ENCODE peak calls at places on chromosomes 16 and 17, in five cellular contexts. F, X, W, C and S are unnamed samples.

GRCh38 chr16:25390761-25391160 is 133.1 kb upstream of the ZKSCAN2 start:
- DNase-seq in X (no peak), W (no peak), C (no peak), F (no peak), S (no peak)

GRCh38 chr16:90077757-90078593 is 844 bp upstream of the PRDM7 start:
- DNase-seq in X (peak; percentile 54), F (no peak), W (no peak), C (peak; percentile 11), S (no peak)

GRCh38 chr17:74512041-74512440 is 19.2 kb downstream of the CD300LB start:
- DNase-seq in X (no peak), F (no peak), W (no peak), C (no peak), S (no peak)

GRCh38 chr17:41529491-41529915 is 1.4 kb upstream of the KRT19 start:
- DNase-seq in X (no peak), W (no peak), C (no peak), F (no peak), S (no peak)

GRCh38 chr17:27888945-27889344 is 4.2 kb downstream of the LYRM9 start:
- DNase-seq in W (no peak), C (no peak), X (no peak), F (no peak), S (no peak)

GRCh38 chr16:66562986-66563385 is 3.3 kb upstream of the CMTM1 start:
- DNase-seq in C (no peak), X (no peak), F (no peak), W (no peak), S (no peak)

GRCh38 chr16:2715519-2715918 is 4.5 kb downstream of the PRSS27 start:
- DNase-seq in C (no peak), X (peak; percentile 83), F (peak; percentile 68), W (no peak), S (no peak)

GRCh38 chr17:7885357-7886226 is 3.0 kb upstream of the CHD3 start:
- DNase-seq in C (peak; percentile 66), W (no peak), X (peak; percentile 74), F (peak; percentile 38), S (no peak)

GRCh38 chr16:69423189-69423588 is 1.2 kb upstream of the CYB5B start:
- DNase-seq in W (no peak), C (no peak), X (no peak), F (no peak), S (no peak)